ENCODE peak calls at places on chromosomes 1 and 21, in nine cellular contexts. I, J, Z, S, B, D, O, R and W are unnamed samples.

GRCh38 chr1:42456754-42457089 is 379 bp downstream of the PPCS start:
- DNase-seq in D (no peak), S (peak; percentile 59), I (peak; percentile 24), O (no peak), B (no peak), J (no peak), R (no peak), Z (peak; percentile 60), W (peak; percentile 85)

GRCh38 chr1:198734323-198735008 is 95.6 kb downstream of the PTPRC start:
- DNase-seq in I (no peak), J (no peak), B (no peak), S (no peak), R (no peak), D (no peak), O (no peak), Z (no peak), W (no peak)

GRCh38 chr1:93433407-93433961 is 14.4 kb upstream of the FNBP1L start:
- DNase-seq in J (no peak), Z (no peak), B (no peak), S (peak; percentile 10), O (peak; percentile 56), R (no peak), I (no peak), D (no peak), W (no peak)

GRCh38 chr21:16587141-16587570 is 857.4 kb downstream of the USP25 start:
- DNase-seq in Z (no peak), D (peak; percentile 53), B (peak; percentile 78), I (no peak), R (peak; percentile 32), O (no peak), J (peak; percentile 76), S (peak; percentile 84), W (peak; percentile 50)

GRCh38 chr21:45154511-45155508 is 80.4 kb downstream of the ADARB1 start:
- DNase-seq in S (peak; percentile 52), B (peak; percentile 50), J (no peak), I (no peak), Z (no peak), D (no peak), O (no peak), R (no peak), W (peak; percentile 88)

GRCh38 chr1:208203127-208203847 is 40.9 kb downstream of the PLXNA2 start:
- DNase-seq in D (peak; percentile 62), O (no peak), S (peak; percentile 28), B (peak; percentile 87), J (no peak), Z (no peak), I (no peak), R (no peak), W (no peak)

GRCh38 chr1:46137901-46138300 is 5.5 kb upstream of the PIK3R3 start:
- DNase-seq in D (no peak), O (no peak), B (no peak), R (no peak), J (no peak), I (no peak), Z (no peak), S (no peak), W (peak; percentile 47)

GRCh38 chr1:212225416-212225815 is 59.8 kb upstream of the PPP2R5A start:
- DNase-seq in O (no peak), D (no peak), B (no peak), S (no peak), R (no peak), Z (peak; percentile 8), J (no peak), I (no peak), W (no peak)

GRCh38 chr1:198934901-198935301 is 296.1 kb downstream of the PTPRC start:
- DNase-seq in D (no peak), Z (peak; percentile 36), S (peak; percentile 63), B (peak; percentile 67), O (no peak), J (no peak), R (no peak), I (no peak), W (no peak)

GRCh38 chr1:205983925-205984725 is 19.1 kb downstream of the RAB7B start:
- DNase-seq in O (peak; percentile 77), I (no peak), B (no peak), J (peak; percentile 83), R (peak; percentile 16), S (peak; percentile 96), Z (no peak), D (peak; percentile 71), W (peak; percentile 94)

GRCh38 chr21:41164981-41165650 is 2.8 kb upstream of the BACE2 start:
- DNase-seq in I (no peak), O (no peak), D (no peak), R (no peak), J (no peak), B (no peak), S (peak; percentile 87), Z (no peak), W (peak; percentile 84)

GRCh38 chr1:201275266-201275666 is 8.0 kb upstream of the PKP1 start:
- DNase-seq in I (no peak), S (peak; percentile 100), D (peak; percentile 73), R (no peak), O (no peak), Z (no peak), B (no peak), J (peak; percentile 76), W (peak; percentile 95)

GRCh38 chr1:99469641-99470040 is 176.3 kb upstream of the PALMD start:
- DNase-seq in R (no peak), Z (no peak), S (no peak), I (no peak), J (no peak), O (no peak), D (no peak), B (no peak), W (peak; percentile 57)

GRCh38 chr1:241612533-241613505 is 27.4 kb downstream of the CHML start:
- DNase-seq in B (no peak), Z (no peak), O (no peak), I (no peak), D (no peak), J (no peak), R (peak; percentile 77), S (peak; percentile 95), W (no peak)

GRCh38 chr21:46457801-46458314 is 833 bp upstream of the DIP2A start:
- DNase-seq in I (peak; percentile 28), S (peak; percentile 53), D (peak; percentile 41), J (peak; percentile 70), R (peak; percentile 7), O (no peak), Z (no peak), B (no peak), W (no peak)

GRCh38 chr21:31213787-31214186 is 130.3 kb downstream of the TIAM1 start:
- DNase-seq in R (no peak), D (no peak), B (no peak), S (no peak), Z (no peak), I (no peak), O (no peak), J (no peak), W (no peak)

GRCh38 chr1:27624467-27625233 is 10.3 kb downstream of the FGR start:
- DNase-seq in I (no peak), S (no peak), O (no peak), Z (no peak), B (peak; percentile 54), D (no peak), R (no peak), J (no peak), W (peak; percentile 57)

GRCh38 chr1:832136-832535 is 91.6 kb upstream of the SAMD11 start:
- DNase-seq in Z (no peak), B (peak; percentile 54), R (no peak), S (no peak), I (no peak), J (no peak), D (no peak), O (no peak), W (peak; percentile 4)

GRCh38 chr1:19044975-19045831 is 88.7 kb upstream of the IFFO2 start:
- DNase-seq in D (no peak), B (no peak), O (no peak), R (no peak), S (no peak), J (no peak), I (no peak), Z (no peak), W (peak; percentile 97)

GRCh38 chr1:87051965-87052364 is 137.5 kb downstream of the HS2ST1 start:
- DNase-seq in O (no peak), J (no peak), I (no peak), B (no peak), S (no peak), R (no peak), D (no peak), Z (no peak), W (no peak)

GRCh38 chr1:26161408-26162219 is 2.7 kb downstream of the FAM110D start:
- DNase-seq in Z (peak; percentile 37), B (peak; percentile 89), O (peak; percentile 64), I (peak; percentile 29), J (peak; percentile 88), S (peak; percentile 47), R (no peak), D (peak; percentile 74), W (peak; percentile 95)

GRCh38 chr1:89195476-89195875 is 3.3 kb downstream of the GBP4 start:
- DNase-seq in O (no peak), S (no peak), I (no peak), J (no peak), R (no peak), Z (no peak), B (no peak), D (no peak), W (no peak)

GRCh38 chr1:115469703-115470476 is 131.8 kb upstream of the NGF start:
- DNase-seq in S (peak; percentile 74), J (peak; percentile 60), R (no peak), B (peak; percentile 41), I (peak; percentile 24), Z (peak; percentile 9), O (peak; percentile 88), D (peak; percentile 27), W (peak; percentile 84)

GRCh38 chr1:67004176-67004575 is 49.8 kb downstream of the SLC35D1 start:
- DNase-seq in B (peak; percentile 56), Z (no peak), D (no peak), J (no peak), I (no peak), R (no peak), S (no peak), O (no peak), W (no peak)

GRCh38 chr1:91511386-91511785 is 10.7 kb downstream of the CDC7 start:
- DNase-seq in S (peak; percentile 10), Z (no peak), J (no peak), I (no peak), B (no peak), D (no peak), O (no peak), R (no peak), W (no peak)

GRCh38 chr1:99279525-99279924 is 15.2 kb downstream of the PLPPR4 start:
- DNase-seq in Z (no peak), O (no peak), I (no peak), R (no peak), J (no peak), B (no peak), D (no peak), S (no peak), W (no peak)

GRCh38 chr1:205537386-205538018 is 33.0 kb downstream of the CDK18 start:
- DNase-seq in B (no peak), I (no peak), D (no peak), Z (no peak), J (peak; percentile 5), O (no peak), S (no peak), R (no peak), W (peak; percentile 82)

GRCh38 chr1:170634819-170635410 is 29.0 kb upstream of the PRRX1 start:
- DNase-seq in Z (no peak), I (no peak), D (no peak), S (no peak), R (no peak), B (no peak), O (no peak), J (no peak), W (no peak)